ENCODE peak calls at places on chromosomes 11 and 22, in six cellular contexts. X, I, J, R, W and C are unnamed samples.

GRCh38 chr11:3662856-3663255 is 8.3 kb downstream of the CHRNA10 start:
- DNase-seq in X (no peak), I (no peak), J (no peak), R (no peak), W (no peak), C (no peak)

GRCh38 chr11:9739108-9739507 is 75.2 kb downstream of the SWAP70 start:
- DNase-seq in X (no peak), I (no peak), J (no peak), R (no peak), W (no peak), C (no peak)

GRCh38 chr11:126384053-126384335 is 28.5 kb downstream of the ST3GAL4 start:
- DNase-seq in X (no peak), I (no peak), J (no peak), R (no peak), W (no peak), C (no peak)

GRCh38 chr22:17592201-17592600 is 28.9 kb downstream of the SLC25A18 start:
- DNase-seq in X (no peak), I (peak), J (no peak), R (no peak), W (no peak), C (no peak)

GRCh38 chr11:123302751-123303195 is 107.7 kb upstream of the CLMP start:
- DNase-seq in X (peak), I (no peak), J (no peak), R (no peak), W (no peak), C (peak)

GRCh38 chr22:16912281-16912680 is 87.1 kb upstream of the XKR3 start:
- DNase-seq in X (no peak), I (no peak), J (no peak), R (no peak), W (no peak), C (no peak)

GRCh38 chr11:134025086-134025437 is 43.8 kb upstream of the JAM3 start:
- DNase-seq in X (no peak), I (no peak), J (no peak), R (peak), W (no peak), C (no peak)

GRCh38 chr11:47071871-47072270 is 104.8 kb downstream of the ARFGAP2 start:
- DNase-seq in X (no peak), I (no peak), J (no peak), R (peak), W (peak), C (no peak)

GRCh38 chr22:25494774-25495173 is 69.7 kb upstream of the GRK3 start:
- DNase-seq in X (no peak), I (no peak), J (no peak), R (no peak), W (no peak), C (no peak)

GRCh38 chr11:96063886-96064285 is 140.0 kb upstream of the MTMR2 start:
- DNase-seq in X (no peak), I (no peak), J (no peak), R (no peak), W (no peak), C (no peak)

GRCh38 chr22:27391092-27391770 is 410.3 kb downstream of the MN1 start:
- DNase-seq in X (no peak), I (no peak), J (no peak), R (no peak), W (peak), C (no peak)

GRCh38 chr11:6633422-6634408 is 14.5 kb upstream of the TPP1 start:
- DNase-seq in X (no peak), I (no peak), J (no peak), R (no peak), W (no peak), C (peak)

GRCh38 chr11:36777302-36777701 is 179.3 kb upstream of the RAG2 start:
- DNase-seq in X (no peak), I (no peak), J (no peak), R (no peak), W (no peak), C (no peak)

GRCh38 chr22:35648066-35649025 is at the start of gene APOL6:
- DNase-seq in X (peak), I (peak), J (peak), R (peak), W (peak), C (peak)

GRCh38 chr22:25102722-25103121 is 96.9 kb upstream of the CRYBB3 start:
- DNase-seq in X (no peak), I (no peak), J (no peak), R (no peak), W (no peak), C (no peak)

GRCh38 chr11:43790444-43790794 is 90.2 kb upstream of the ALKBH3 start:
- DNase-seq in X (no peak), I (no peak), J (no peak), R (no peak), W (no peak), C (no peak)

GRCh38 chr22:21949569-21949918 is 3.1 kb downstream of the PPM1F start:
- DNase-seq in X (no peak), I (peak), J (no peak), R (no peak), W (no peak), C (peak)

GRCh38 chr11:36070215-36070976 is 126.5 kb downstream of the LDLRAD3 start:
- DNase-seq in X (no peak), I (no peak), J (no peak), R (no peak), W (no peak), C (no peak)

GRCh38 chr22:27349456-27349855 is 452.1 kb downstream of the MN1 start:
- DNase-seq in X (no peak), I (no peak), J (no peak), R (no peak), W (no peak), C (no peak)

GRCh38 chr11:90701040-90701439 is 478.2 kb upstream of the CHORDC1 start:
- DNase-seq in X (no peak), I (no peak), J (no peak), R (no peak), W (no peak), C (no peak)

GRCh38 chr11:120209750-120210650 is 832 bp upstream of the OAF start:
- DNase-seq in X (no peak), I (no peak), J (no peak), R (no peak), W (no peak), C (peak)

GRCh38 chr11:17230867-17231851 is 23.4 kb upstream of the PIK3C2A start:
- DNase-seq in X (no peak), I (no peak), J (no peak), R (no peak), W (no peak), C (no peak)

GRCh38 chr11:5940748-5941147 is 1.3 kb upstream of the OR56A3 start:
- DNase-seq in X (no peak), I (no peak), J (no peak), R (no peak), W (no peak), C (no peak)

GRCh38 chr11:62458212-62459002 is 39.6 kb downstream of the SCGB1A1 start:
- DNase-seq in X (no peak), I (no peak), J (no peak), R (no peak), W (no peak), C (peak)

GRCh38 chr11:102495161-102496042 is 35.1 kb downstream of the MMP7 start:
- DNase-seq in X (peak), I (no peak), J (peak), R (peak), W (peak), C (no peak)